ENCODE peak calls at places on chromosomes 13 and 19, in six cellular contexts. One of them, this sample, is unnamed.

GRCh38 chr19:39341122-39341719 is 1.0 kb upstream of the SAMD4B start:
- DNase-seq in H9: peak; percentile 58
- DNase-seq in DND-41: peak; percentile 58
- DNase-seq in astrocyte: no peak
- DNase-seq in HCT116: no peak
- DNase-seq in PC-3: peak; percentile 9
- DNase-seq in this sample: no peak

GRCh38 chr19:58054792-58055482 is 4.1 kb upstream of the ZNF135 start:
- DNase-seq in PC-3: no peak
- DNase-seq in H9: peak; percentile 74
- DNase-seq in DND-41: no peak
- DNase-seq in astrocyte: peak; percentile 35
- DNase-seq in HCT116: no peak
- DNase-seq in this sample: no peak

GRCh38 chr13:103157034-103157433 is 90.8 kb upstream of the SLC10A2 start:
- DNase-seq in astrocyte: no peak
- DNase-seq in DND-41: no peak
- DNase-seq in H9: no peak
- DNase-seq in HCT116: no peak
- DNase-seq in PC-3: peak; percentile 5
- DNase-seq in this sample: no peak

GRCh38 chr19:14470031-14470876 is 4.9 kb downstream of the PTGER1 start:
- DNase-seq in DND-41: no peak
- DNase-seq in HCT116: no peak
- DNase-seq in astrocyte: no peak
- DNase-seq in PC-3: no peak
- DNase-seq in H9: no peak
- DNase-seq in this sample: no peak

GRCh38 chr19:1858412-1859081 is 4.8 kb downstream of the KLF16 start:
- DNase-seq in astrocyte: no peak
- DNase-seq in PC-3: no peak
- DNase-seq in HCT116: no peak
- DNase-seq in H9: no peak
- DNase-seq in DND-41: no peak
- DNase-seq in this sample: peak; percentile 58

GRCh38 chr13:113554333-113554700 is 30.2 kb upstream of the TFDP1 start:
- DNase-seq in astrocyte: no peak
- DNase-seq in PC-3: no peak
- DNase-seq in HCT116: no peak
- DNase-seq in DND-41: no peak
- DNase-seq in H9: no peak
- DNase-seq in this sample: no peak

GRCh38 chr19:18647371-18647767 is 10.5 kb downstream of the KLHL26 start:
- DNase-seq in H9: no peak
- DNase-seq in astrocyte: no peak
- DNase-seq in HCT116: no peak
- DNase-seq in PC-3: no peak
- DNase-seq in DND-41: no peak
- DNase-seq in this sample: no peak

GRCh38 chr13:60155978-60156377 is 7.8 kb downstream of the DIAPH3 start:
- DNase-seq in PC-3: no peak
- DNase-seq in H9: no peak
- DNase-seq in DND-41: no peak
- DNase-seq in astrocyte: no peak
- DNase-seq in HCT116: no peak
- DNase-seq in this sample: peak; percentile 46

GRCh38 chr19:5235458-5236219 is 105.0 kb downstream of the PTPRS start:
- DNase-seq in PC-3: no peak
- DNase-seq in HCT116: no peak
- DNase-seq in DND-41: no peak
- DNase-seq in astrocyte: no peak
- DNase-seq in H9: no peak
- DNase-seq in this sample: no peak

GRCh38 chr19:35236638-35237400 is 8.3 kb upstream of the FAM187B start:
- DNase-seq in astrocyte: no peak
- DNase-seq in HCT116: no peak
- DNase-seq in H9: no peak
- DNase-seq in PC-3: peak; percentile 7
- DNase-seq in DND-41: no peak
- DNase-seq in this sample: peak; percentile 73

GRCh38 chr13:72463561-72463960 is 263.9 kb downstream of the MZT1 start:
- DNase-seq in HCT116: no peak
- DNase-seq in DND-41: no peak
- DNase-seq in PC-3: no peak
- DNase-seq in H9: no peak
- DNase-seq in astrocyte: peak; percentile 84
- DNase-seq in this sample: no peak

GRCh38 chr19:12749938-12750521 is 1.6 kb upstream of the BEST2 start:
- DNase-seq in DND-41: no peak
- DNase-seq in astrocyte: peak; percentile 38
- DNase-seq in HCT116: no peak
- DNase-seq in H9: no peak
- DNase-seq in PC-3: peak; percentile 64
- DNase-seq in this sample: no peak

GRCh38 chr13:21118180-21118579 is 56.8 kb upstream of the LATS2 start:
- DNase-seq in HCT116: no peak
- DNase-seq in DND-41: no peak
- DNase-seq in H9: no peak
- DNase-seq in astrocyte: no peak
- DNase-seq in PC-3: no peak
- DNase-seq in this sample: no peak

GRCh38 chr19:55115446-55116065 is 1.9 kb downstream of the PPP1R12C start:
- DNase-seq in HCT116: no peak
- DNase-seq in astrocyte: peak; percentile 40
- DNase-seq in H9: no peak
- DNase-seq in DND-41: no peak
- DNase-seq in PC-3: no peak
- DNase-seq in this sample: no peak

GRCh38 chr19:38019427-38019724 is 112.4 kb downstream of the SIPA1L3 start:
- DNase-seq in PC-3: no peak
- DNase-seq in HCT116: no peak
- DNase-seq in H9: no peak
- DNase-seq in DND-41: no peak
- DNase-seq in astrocyte: no peak
- DNase-seq in this sample: no peak
- H3K79me2 ChIP-seq in PC-3: peaks cover 68% of the 10 kb centered on the region
- H3K79me2 ChIP-seq in HCT116: peaks cover 31% of the 10 kb centered on the region
- H3K79me2 ChIP-seq in H9: no peaks in the 10 kb centered on the region
- H3K79me2 ChIP-seq in DND-41: no peaks in the 10 kb centered on the region
- H3K79me2 ChIP-seq in astrocyte: peaks cover 30% of the 10 kb centered on the region
- H3K79me2 ChIP-seq in this sample: peaks cover 91% of the 10 kb centered on the region

DNA sequence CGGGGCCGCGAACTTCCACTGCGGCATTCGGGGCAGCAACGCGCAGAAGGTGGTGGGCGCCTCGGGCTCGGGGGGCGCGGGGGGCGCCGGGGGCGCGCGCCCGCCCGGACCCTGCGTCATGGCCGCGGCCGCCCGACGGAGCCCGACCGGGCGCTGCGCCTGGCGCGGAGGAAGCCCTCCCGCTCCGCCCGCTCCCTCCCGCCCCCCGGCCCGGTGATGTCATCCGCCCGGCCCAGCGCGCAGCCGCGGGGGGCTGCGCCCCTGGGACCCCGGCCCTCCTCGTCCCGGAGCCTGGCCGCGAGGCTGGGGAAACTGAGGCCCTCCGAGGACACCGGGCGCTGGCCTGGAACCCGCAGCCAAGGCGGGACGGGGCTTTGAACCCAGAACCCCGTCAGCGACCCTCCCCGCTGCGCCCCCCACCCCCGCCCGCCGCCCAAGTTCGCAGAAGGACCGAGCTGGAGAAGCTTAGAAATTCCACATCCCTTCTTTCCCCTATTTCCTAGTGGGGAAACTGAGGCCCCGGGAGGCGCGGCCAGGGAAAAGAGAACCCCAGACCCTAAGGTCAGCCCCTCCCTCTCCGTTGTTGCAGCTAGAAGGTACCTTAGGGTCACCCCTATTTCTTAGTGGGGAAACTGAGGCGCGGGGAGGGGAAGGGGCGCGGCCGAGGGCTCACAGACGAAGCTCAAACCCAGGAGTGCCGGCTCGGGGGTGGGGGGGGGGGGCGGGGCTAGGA is at the start of gene SHC2:
- DNase-seq in astrocyte: no peak
- DNase-seq in DND-41: no peak
- DNase-seq in H9: no peak
- DNase-seq in PC-3: no peak
- DNase-seq in HCT116: no peak
- DNase-seq in this sample: no peak
- H3K9ac ChIP-seq in astrocyte: peak within 1 kb of the TSS; percentile 78
- H3K9ac ChIP-seq in DND-41: no peak within 1 kb of the TSS
- H3K9ac ChIP-seq in H9: no peak within 1 kb of the TSS
- H3K9ac ChIP-seq in PC-3: peak within 1 kb of the TSS; percentile 22
- H3K9ac ChIP-seq in HCT116: peak within 1 kb of the TSS; percentile 57
- H3K9ac ChIP-seq in this sample: no peak within 1 kb of the TSS

GRCh38 chr19:48689438-48689837 is 6.3 kb upstream of the FUT2 start:
- DNase-seq in PC-3: peak; percentile 41
- DNase-seq in DND-41: no peak
- DNase-seq in H9: no peak
- DNase-seq in HCT116: no peak
- DNase-seq in astrocyte: no peak
- DNase-seq in this sample: no peak

GRCh38 chr19:48686103-48686502 is 9.7 kb upstream of the FUT2 start:
- DNase-seq in astrocyte: no peak
- DNase-seq in H9: no peak
- DNase-seq in HCT116: no peak
- DNase-seq in PC-3: peak; percentile 43
- DNase-seq in DND-41: no peak
- DNase-seq in this sample: no peak

GRCh38 chr19:48681127-48681470 is 8.3 kb upstream of the NTN5 start:
- DNase-seq in HCT116: no peak
- DNase-seq in PC-3: no peak
- DNase-seq in H9: no peak
- DNase-seq in DND-41: peak; percentile 30
- DNase-seq in astrocyte: peak; percentile 92
- DNase-seq in this sample: no peak

GRCh38 chr19:48683349-48683748 is 10.5 kb upstream of the NTN5 start:
- DNase-seq in HCT116: no peak
- DNase-seq in astrocyte: peak; percentile 52
- DNase-seq in DND-41: no peak
- DNase-seq in PC-3: no peak
- DNase-seq in H9: no peak
- DNase-seq in this sample: no peak

GRCh38 chr19:48685583-48685982 is 10.2 kb upstream of the FUT2 start:
- DNase-seq in HCT116: no peak
- DNase-seq in H9: no peak
- DNase-seq in DND-41: no peak
- DNase-seq in PC-3: peak; percentile 55
- DNase-seq in astrocyte: no peak
- DNase-seq in this sample: no peak
- H3K4me1 ChIP-seq in HCT116: peaks cover 21% of the 10 kb centered on the region
- H3K4me1 ChIP-seq in H9: no peaks in the 10 kb centered on the region
- H3K4me1 ChIP-seq in DND-41: no peaks in the 10 kb centered on the region
- H3K4me1 ChIP-seq in PC-3: peaks cover 3% of the 10 kb centered on the region
- H3K4me1 ChIP-seq in astrocyte: peaks cover 6% of the 10 kb centered on the region
- H3K4me1 ChIP-seq in this sample: peaks cover 8% of the 10 kb centered on the region

GRCh38 chr13:92135509-92135908 is 737.1 kb downstream of the GPC5 start:
- DNase-seq in PC-3: no peak
- DNase-seq in H9: no peak
- DNase-seq in DND-41: no peak
- DNase-seq in HCT116: no peak
- DNase-seq in astrocyte: no peak
- DNase-seq in this sample: no peak

GRCh38 chr13:92136449-92137180 is 738.2 kb downstream of the GPC5 start:
- DNase-seq in PC-3: peak; percentile 38
- DNase-seq in astrocyte: peak; percentile 47
- DNase-seq in HCT116: no peak
- DNase-seq in H9: no peak
- DNase-seq in DND-41: no peak
- DNase-seq in this sample: no peak

GRCh38 chr13:92137519-92137918 is 739.1 kb downstream of the GPC5 start:
- DNase-seq in astrocyte: no peak
- DNase-seq in PC-3: peak; percentile 2
- DNase-seq in H9: no peak
- DNase-seq in DND-41: no peak
- DNase-seq in HCT116: no peak
- DNase-seq in this sample: no peak
- H3K79me2 ChIP-seq in astrocyte: no peaks in the 10 kb centered on the region
- H3K79me2 ChIP-seq in PC-3: no peaks in the 10 kb centered on the region
- H3K79me2 ChIP-seq in H9: no peaks in the 10 kb centered on the region
- H3K79me2 ChIP-seq in DND-41: no peaks in the 10 kb centered on the region
- H3K79me2 ChIP-seq in HCT116: no peaks in the 10 kb centered on the region
- H3K79me2 ChIP-seq in this sample: no peaks in the 10 kb centered on the region

DNA sequence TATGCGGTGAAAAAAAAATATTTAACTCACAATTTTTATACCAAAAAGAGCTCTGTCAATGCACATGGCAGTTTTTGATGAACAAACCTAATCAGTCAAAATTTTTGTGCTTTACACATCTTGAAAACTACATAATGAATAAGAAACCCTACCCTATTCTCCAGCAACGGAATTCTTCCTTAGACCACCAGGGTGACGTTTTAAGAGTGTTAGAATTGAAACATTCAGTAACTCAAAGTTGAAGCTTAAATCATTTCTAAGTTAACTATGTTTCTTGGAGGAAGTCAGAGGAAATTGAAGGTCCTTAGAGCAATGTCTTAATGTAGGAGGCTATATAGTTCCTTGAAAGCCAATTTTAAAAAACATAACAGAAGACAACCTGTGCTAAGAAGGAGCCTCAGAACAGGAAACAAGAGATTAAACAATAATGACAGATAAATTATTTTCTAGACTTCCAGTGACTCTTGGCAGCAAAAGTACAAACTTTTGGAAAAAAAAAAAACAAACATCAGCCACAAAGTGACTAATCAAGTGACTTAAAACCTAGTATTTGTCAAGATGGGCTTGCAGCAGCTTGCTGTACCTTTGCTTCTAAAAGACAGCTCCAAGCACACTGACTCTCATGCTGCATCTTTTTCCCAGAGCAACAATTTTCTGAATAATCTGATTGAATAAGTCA is 6.2 kb downstream of the SPRY2 start:
- DNase-seq in H9: no peak
- DNase-seq in HCT116: no peak
- DNase-seq in DND-41: no peak
- DNase-seq in PC-3: peak; percentile 39
- DNase-seq in astrocyte: peak; percentile 25
- DNase-seq in this sample: no peak
- H3K9ac ChIP-seq in H9: no peak overlapping the region
- H3K9ac ChIP-seq in HCT116: no peak overlapping the region
- H3K9ac ChIP-seq in DND-41: no peak overlapping the region
- H3K9ac ChIP-seq in PC-3: no peak overlapping the region
- H3K9ac ChIP-seq in astrocyte: peak overlapping the region; percentile 57
- H3K9ac ChIP-seq in this sample: no peak overlapping the region